ENCODE peak calls at places on chromosomes 6 and 20, in nine cellular contexts. G, C, A, Y, I, P, Z, F and E are unnamed samples. For H3K36me3, the result is how much of the 10 kb centered on the place peaks cover.

GRCh38 chr6:44499609-44500008 is 112.1 kb downstream of the CDC5L start:
- DNase-seq in G (no peak), C (no peak), A (no peak), Y (no peak), I (no peak), P (no peak), Z (no peak), F (no peak), E (no peak)

GRCh38 chr6:167510648-167511047 is 185.8 kb downstream of the TTLL2 start:
- DNase-seq in G (no peak), C (no peak), A (no peak), Y (no peak), I (no peak), P (no peak), Z (no peak), F (no peak), E (no peak)

GRCh38 chr20:20711413-20711812 is 1.0 kb downstream of the RALGAPA2 start:
- DNase-seq in G (no peak), C (no peak), A (no peak), Y (no peak), I (no peak), P (peak), Z (no peak), F (peak), E (no peak)

GRCh38 chr6:8749449-8749848 is 314.1 kb upstream of the SLC35B3 start:
- DNase-seq in G (no peak), C (no peak), A (no peak), Y (no peak), I (no peak), P (no peak), Z (no peak), F (no peak), E (no peak)

GRCh38 chr20:49570828-49571552 is 3.1 kb upstream of the PTGIS start:
- DNase-seq in G (peak), C (no peak), A (no peak), Y (no peak), I (peak), P (no peak), Z (no peak), F (no peak), E (no peak)

GRCh38 chr20:36773123-36773547 is 428 bp downstream of the DSN1 start:
- DNase-seq in G (no peak), C (no peak), A (no peak), Y (no peak), I (no peak), P (no peak), Z (no peak), F (no peak), E (no peak)

GRCh38 chr6:142313284-142313683 is 11.5 kb downstream of the ADGRG6 start:
- DNase-seq in G (no peak), C (no peak), A (no peak), Y (no peak), I (no peak), P (no peak), Z (no peak), F (no peak), E (no peak)

GRCh38 chr6:40411881-40412280 is 175.3 kb downstream of the LRFN2 start:
- DNase-seq in G (no peak), C (peak), A (no peak), Y (no peak), I (no peak), P (no peak), Z (no peak), F (no peak), E (no peak)

GRCh38 chr6:168043848-168044415 is 35.1 kb downstream of the FRMD1 start:
- DNase-seq in G (no peak), C (no peak), A (no peak), Y (no peak), I (no peak), P (no peak), Z (no peak), F (peak), E (no peak)

GRCh38 chr20:61702246-61702645 is 363.4 kb downstream of the TAF4 start:
- DNase-seq in G (no peak), C (no peak), A (no peak), Y (no peak), I (no peak), P (no peak), Z (no peak), F (no peak), E (no peak)

GRCh38 chr6:33691456-33692077 is 19.9 kb downstream of the UQCC2 start:
- DNase-seq in G (no peak), C (no peak), A (no peak), Y (no peak), I (no peak), P (no peak), Z (no peak), F (no peak), E (no peak)
- H3K36me3 ChIP-seq in G (under half), C (under half), A (under half), Y (under half), I (under half), P (under half), Z (under half), F (half or more), E (under half)

GRCh38 chr6:84766796-84767590 is 2.6 kb upstream of the TBX18 start:
- DNase-seq in G (no peak), C (peak), A (peak), Y (no peak), I (no peak), P (no peak), Z (no peak), F (peak), E (no peak)

GRCh38 chr6:84767591-84768201 is 3.3 kb upstream of the TBX18 start:
- DNase-seq in G (no peak), C (no peak), A (no peak), Y (no peak), I (no peak), P (no peak), Z (no peak), F (no peak), E (no peak)

GRCh38 chr6:84764332-84765049 is at the start of gene TBX18:
- DNase-seq in G (no peak), C (peak), A (peak), Y (peak), I (peak), P (peak), Z (no peak), F (peak), E (no peak)

GRCh38 chr6:84768442-84769174 is 4.2 kb upstream of the TBX18 start:
- DNase-seq in G (no peak), C (peak), A (no peak), Y (no peak), I (no peak), P (no peak), Z (no peak), F (no peak), E (no peak)

DNA sequence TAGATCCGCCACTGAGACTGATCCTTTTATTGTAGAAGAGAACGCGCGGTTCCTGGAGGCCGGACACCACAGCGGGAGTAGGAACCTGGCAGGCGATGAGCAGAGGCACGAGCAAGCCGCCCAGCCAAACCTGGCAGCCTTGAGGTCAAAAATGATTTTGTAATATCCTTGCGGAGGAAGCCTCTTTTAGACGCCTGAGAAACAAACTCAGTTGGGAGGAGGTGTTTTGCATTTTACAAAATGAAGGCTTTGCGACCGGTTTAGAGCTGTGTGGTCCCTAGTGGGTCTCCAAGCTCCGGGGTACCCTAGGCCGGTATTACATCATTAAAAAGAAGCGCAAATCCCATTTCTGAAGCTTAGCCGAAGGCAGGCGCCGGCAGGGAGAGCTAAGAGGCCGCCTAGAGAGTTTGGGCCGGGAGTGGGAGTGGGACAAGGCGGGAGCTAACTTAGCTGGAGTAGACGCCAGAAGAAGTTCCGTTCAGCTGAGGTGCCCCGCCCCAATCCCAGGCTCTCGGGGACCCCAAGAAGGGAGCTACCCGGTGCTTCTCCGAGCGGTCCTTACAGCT is 1.8 kb upstream of the TBX18 start:
- DNase-seq in G (no peak), C (peak), A (no peak), Y (no peak), I (no peak), P (no peak), Z (no peak), F (peak), E (no peak)
- H3K27ac ChIP-seq in G (no peak), C (peak), A (no peak), Y (no peak), I (no peak), P (no peak), Z (no peak), F (no peak), E (no peak)

DNA sequence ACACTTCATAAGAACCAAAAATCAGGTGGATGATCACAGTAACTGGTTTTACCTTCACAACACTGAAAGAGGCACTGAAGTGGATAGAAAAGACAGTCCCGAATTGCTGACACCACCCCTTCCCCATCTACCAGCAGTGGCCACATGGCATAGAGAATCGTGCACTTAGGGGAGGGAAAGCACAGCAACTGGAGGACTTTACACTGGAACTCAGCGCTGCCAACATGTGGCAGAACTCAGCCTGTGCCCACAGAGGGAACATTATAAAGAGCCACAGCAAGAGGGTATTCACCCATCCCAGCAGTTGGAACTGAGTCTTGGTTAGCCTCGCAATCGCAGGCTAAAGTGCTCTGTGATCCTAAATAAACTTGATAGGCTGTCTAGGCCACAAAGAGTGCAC is 6.5 kb upstream of the KIAA1586 start:
- DNase-seq in G (peak), C (no peak), A (no peak), Y (no peak), I (no peak), P (no peak), Z (no peak), F (no peak), E (no peak)
- TF ChIP-seq CTCF in G (peak), C (no peak), A (peak), Y (no peak), I (no peak), P (no peak), Z (no peak), F (no peak), E (no peak)

GRCh38 chr6:125138083-125138482 is 15.5 kb upstream of the TPD52L1 start:
- DNase-seq in G (no peak), C (no peak), A (no peak), Y (no peak), I (no peak), P (no peak), Z (no peak), F (no peak), E (no peak)
- H3K36me3 ChIP-seq in G (under half), C (under half), A (under half), Y (under half), I (under half), P (under half), Z (under half), F (under half), E (under half)

GRCh38 chr6:148347076-148348054 is 4.7 kb downstream of the SASH1 start:
- DNase-seq in G (no peak), C (no peak), A (no peak), Y (no peak), I (no peak), P (no peak), Z (no peak), F (no peak), E (no peak)
- H3K27ac ChIP-seq in G (no peak), C (peak), A (no peak), Y (no peak), I (no peak), P (no peak), Z (no peak), F (no peak), E (peak)

GRCh38 chr6:3209114-3210023 is 18.1 kb downstream of the TUBB2B start:
- DNase-seq in G (peak), C (peak), A (peak), Y (peak), I (no peak), P (peak), Z (no peak), F (no peak), E (peak)
- TF ChIP-seq CTCF in G (peak), C (no peak), A (peak), Y (no peak), I (no peak), P (no peak), Z (no peak), F (no peak), E (no peak)

DNA sequence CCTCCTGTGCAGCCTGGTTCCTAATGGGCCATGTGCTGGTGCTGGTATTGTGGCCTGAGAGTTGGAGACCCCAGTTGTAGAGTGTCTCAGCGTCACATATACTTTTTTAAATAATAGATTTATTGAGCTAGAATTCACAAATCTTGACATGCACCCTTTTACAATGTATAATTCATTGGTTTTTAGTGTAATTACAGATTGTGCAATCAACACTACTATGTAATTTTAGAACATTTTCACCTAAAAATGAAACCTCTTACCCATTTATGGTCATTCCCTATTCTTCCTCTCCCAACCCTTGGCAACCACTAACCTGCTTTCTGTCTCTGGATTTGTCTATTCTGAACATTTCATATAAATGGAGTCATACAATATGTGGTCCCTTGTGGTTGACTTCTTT is 10.6 kb downstream of the PRIM2 start:
- DNase-seq in G (no peak), C (no peak), A (no peak), Y (no peak), I (no peak), P (no peak), Z (no peak), F (no peak), E (no peak)
- H3K36me3 ChIP-seq in G (half or more), C (half or more), A (under half), Y (under half), I (under half), P (under half), Z (under half), F (half or more), E (under half)

GRCh38 chr6:42766163-42766670 is 15.6 kb upstream of the BICRAL start:
- DNase-seq in G (peak), C (no peak), A (no peak), Y (peak), I (no peak), P (no peak), Z (no peak), F (no peak), E (no peak)

GRCh38 chr6:42764883-42765653 is 16.8 kb upstream of the BICRAL start:
- DNase-seq in G (no peak), C (no peak), A (no peak), Y (no peak), I (no peak), P (peak), Z (no peak), F (no peak), E (no peak)

GRCh38 chr6:42762338-42762929 is 16.5 kb upstream of the TBCC start:
- DNase-seq in G (no peak), C (no peak), A (no peak), Y (no peak), I (no peak), P (peak), Z (no peak), F (no peak), E (no peak)

GRCh38 chr6:42761287-42762067 is 15.6 kb upstream of the TBCC start:
- DNase-seq in G (no peak), C (no peak), A (no peak), Y (no peak), I (no peak), P (no peak), Z (no peak), F (no peak), E (no peak)

DNA sequence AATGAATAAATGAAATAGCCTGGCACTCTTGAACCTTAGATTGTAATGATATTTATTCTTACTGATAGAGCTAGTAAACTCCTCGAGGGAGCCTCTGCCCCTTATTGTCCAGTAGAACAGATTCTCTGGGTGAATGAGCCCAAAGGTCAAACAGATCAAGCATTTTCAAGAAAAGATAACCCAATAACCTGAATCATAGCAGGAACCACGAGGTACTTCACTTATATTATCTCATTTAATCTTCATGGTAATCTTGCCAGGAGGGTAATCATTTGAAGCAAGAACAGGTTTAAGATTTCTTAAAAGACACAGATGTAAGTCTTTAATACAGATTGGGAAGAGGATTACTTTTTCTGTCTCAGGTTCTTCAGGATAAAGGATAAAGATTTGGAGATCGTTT is 17.0 kb upstream of the TBCC start:
- DNase-seq in G (no peak), C (no peak), A (no peak), Y (no peak), I (no peak), P (no peak), Z (no peak), F (no peak), E (no peak)
- H3K27ac ChIP-seq in G (no peak), C (no peak), A (no peak), Y (no peak), I (no peak), P (peak), Z (no peak), F (no peak), E (no peak)